ENCODE peak calls at places on chromosome 10, in six cellular contexts. V, P, E, X, J and S are unnamed samples.

GRCh38 chr10:4651404-4652037 is 174.5 kb upstream of the AKR1E2 start:
- DNase-seq in V (no peak), P (no peak), E (no peak), X (no peak), J (no peak), S (no peak)

GRCh38 chr10:108187396-108188012 is 1023.0 kb upstream of the SORCS1 start:
- DNase-seq in V (no peak), P (no peak), E (no peak), X (no peak), J (no peak), S (no peak)

GRCh38 chr10:114663631-114664030 is 5.6 kb upstream of the ABLIM1 start:
- DNase-seq in V (no peak), P (no peak), E (no peak), X (no peak), J (no peak), S (no peak)

GRCh38 chr10:124003481-124004371 is 89.7 kb downstream of the CHST15 start:
- DNase-seq in V (no peak), P (no peak), E (no peak), X (peak), J (no peak), S (no peak)

GRCh38 chr10:27911645-27912044 is 87.2 kb downstream of the ODAD2 start:
- DNase-seq in V (no peak), P (peak), E (no peak), X (no peak), J (no peak), S (peak)

GRCh38 chr10:110572862-110573261 is 5.4 kb downstream of the SMC3 start:
- DNase-seq in V (no peak), P (no peak), E (no peak), X (no peak), J (no peak), S (no peak)

GRCh38 chr10:118969014-118969413 is 60.5 kb upstream of the NANOS1 start:
- DNase-seq in V (no peak), P (no peak), E (no peak), X (no peak), J (no peak), S (no peak)

GRCh38 chr10:79353000-79353406 is 5.7 kb downstream of the PPIF start:
- DNase-seq in V (no peak), P (no peak), E (no peak), X (no peak), J (no peak), S (no peak)

GRCh38 chr10:6625428-6625827 is 45.4 kb upstream of the PRKCQ start:
- DNase-seq in V (no peak), P (no peak), E (no peak), X (no peak), J (no peak), S (no peak)